ENCODE peak calls at places on chromosomes 5 and 9, in seven cellular contexts. One of them, this sample, is unnamed.

GRCh38 chr5:14110680-14111079 is 32.5 kb upstream of the TRIO start:
- DNase-seq in glutamatergic neuron: no peak
- DNase-seq in mucosa of descending colon: no peak
- DNase-seq in left ventricle myocardium inferior: no peak
- DNase-seq in NB4: no peak
- DNase-seq in cardiac fibroblast: peak; percentile 93
- DNase-seq in sigmoid colon: no peak
- DNase-seq in this sample: no peak

GRCh38 chr9:71519098-71519497 is 249.2 kb downstream of the CEMIP2 start:
- DNase-seq in NB4: no peak
- DNase-seq in sigmoid colon: no peak
- DNase-seq in glutamatergic neuron: no peak
- DNase-seq in mucosa of descending colon: no peak
- DNase-seq in left ventricle myocardium inferior: no peak
- DNase-seq in cardiac fibroblast: no peak
- DNase-seq in this sample: no peak

GRCh38 chr5:1524481-1524798 is 680 bp upstream of the LPCAT1 start:
- DNase-seq in NB4: no peak
- DNase-seq in cardiac fibroblast: no peak
- DNase-seq in left ventricle myocardium inferior: no peak
- DNase-seq in glutamatergic neuron: no peak
- DNase-seq in sigmoid colon: peak; percentile 64
- DNase-seq in mucosa of descending colon: peak; percentile 11
- DNase-seq in this sample: no peak

GRCh38 chr5:143551765-143552164 is 148.3 kb upstream of the NR3C1 start:
- DNase-seq in mucosa of descending colon: no peak
- DNase-seq in NB4: no peak
- DNase-seq in sigmoid colon: no peak
- DNase-seq in glutamatergic neuron: no peak
- DNase-seq in cardiac fibroblast: no peak
- DNase-seq in left ventricle myocardium inferior: no peak
- DNase-seq in this sample: no peak

GRCh38 chr5:43623048-43623447 is 20.1 kb downstream of the NNT start:
- DNase-seq in mucosa of descending colon: no peak
- DNase-seq in NB4: no peak
- DNase-seq in cardiac fibroblast: no peak
- DNase-seq in glutamatergic neuron: no peak
- DNase-seq in left ventricle myocardium inferior: no peak
- DNase-seq in sigmoid colon: no peak
- DNase-seq in this sample: no peak

GRCh38 chr5:57878301-57878722 is 395.7 kb upstream of the ACTBL2 start:
- DNase-seq in glutamatergic neuron: no peak
- DNase-seq in mucosa of descending colon: no peak
- DNase-seq in NB4: no peak
- DNase-seq in sigmoid colon: no peak
- DNase-seq in left ventricle myocardium inferior: no peak
- DNase-seq in cardiac fibroblast: no peak
- DNase-seq in this sample: no peak

GRCh38 chr5:94240616-94241287 is 377.7 kb downstream of the KIAA0825 start:
- DNase-seq in sigmoid colon: no peak
- DNase-seq in left ventricle myocardium inferior: no peak
- DNase-seq in mucosa of descending colon: no peak
- DNase-seq in glutamatergic neuron: no peak
- DNase-seq in cardiac fibroblast: peak; percentile 48
- DNase-seq in NB4: no peak
- DNase-seq in this sample: no peak

GRCh38 chr5:16593630-16594029 is 23.2 kb downstream of the RETREG1 start:
- DNase-seq in left ventricle myocardium inferior: no peak
- DNase-seq in NB4: no peak
- DNase-seq in glutamatergic neuron: no peak
- DNase-seq in sigmoid colon: no peak
- DNase-seq in cardiac fibroblast: peak; percentile 22
- DNase-seq in mucosa of descending colon: no peak
- DNase-seq in this sample: peak; percentile 21

GRCh38 chr5:113050606-113051391 is 74.2 kb downstream of the DCP2 start:
- DNase-seq in mucosa of descending colon: no peak
- DNase-seq in NB4: no peak
- DNase-seq in cardiac fibroblast: peak; percentile 89
- DNase-seq in sigmoid colon: no peak
- DNase-seq in glutamatergic neuron: no peak
- DNase-seq in left ventricle myocardium inferior: no peak
- DNase-seq in this sample: no peak

GRCh38 chr9:2291980-2292704 is 277.0 kb downstream of the SMARCA2 start:
- DNase-seq in sigmoid colon: no peak
- DNase-seq in cardiac fibroblast: peak; percentile 54
- DNase-seq in NB4: no peak
- DNase-seq in left ventricle myocardium inferior: no peak
- DNase-seq in glutamatergic neuron: no peak
- DNase-seq in mucosa of descending colon: peak; percentile 19
- DNase-seq in this sample: no peak

GRCh38 chr5:159038907-159039306 is 60.8 kb downstream of the EBF1 start:
- DNase-seq in left ventricle myocardium inferior: no peak
- DNase-seq in mucosa of descending colon: no peak
- DNase-seq in NB4: no peak
- DNase-seq in cardiac fibroblast: peak; percentile 91
- DNase-seq in glutamatergic neuron: no peak
- DNase-seq in sigmoid colon: no peak
- DNase-seq in this sample: no peak

GRCh38 chr9:98962861-98963260 is 19.2 kb downstream of the COL15A1 start:
- DNase-seq in glutamatergic neuron: no peak
- DNase-seq in mucosa of descending colon: no peak
- DNase-seq in NB4: no peak
- DNase-seq in sigmoid colon: no peak
- DNase-seq in cardiac fibroblast: no peak
- DNase-seq in left ventricle myocardium inferior: no peak
- DNase-seq in this sample: no peak

GRCh38 chr5:79824444-79824843 is 134.8 kb downstream of the CMYA5 start:
- DNase-seq in mucosa of descending colon: no peak
- DNase-seq in glutamatergic neuron: no peak
- DNase-seq in NB4: no peak
- DNase-seq in sigmoid colon: no peak
- DNase-seq in left ventricle myocardium inferior: no peak
- DNase-seq in cardiac fibroblast: no peak
- DNase-seq in this sample: no peak

GRCh38 chr9:117715411-117715989 is 11.3 kb downstream of the TLR4 start:
- DNase-seq in cardiac fibroblast: peak; percentile 60
- DNase-seq in sigmoid colon: no peak
- DNase-seq in NB4: peak; percentile 37
- DNase-seq in glutamatergic neuron: no peak
- DNase-seq in mucosa of descending colon: no peak
- DNase-seq in left ventricle myocardium inferior: no peak
- DNase-seq in this sample: no peak

GRCh38 chr5:127442085-127442484 is 75.4 kb upstream of the PRRC1 start:
- DNase-seq in cardiac fibroblast: peak; percentile 55
- DNase-seq in sigmoid colon: no peak
- DNase-seq in left ventricle myocardium inferior: no peak
- DNase-seq in NB4: peak; percentile 21
- DNase-seq in mucosa of descending colon: no peak
- DNase-seq in glutamatergic neuron: no peak
- DNase-seq in this sample: no peak

GRCh38 chr5:123125953-123126352 is 36.9 kb downstream of the PRDM6 start:
- DNase-seq in cardiac fibroblast: peak; percentile 63
- DNase-seq in glutamatergic neuron: no peak
- DNase-seq in mucosa of descending colon: no peak
- DNase-seq in left ventricle myocardium inferior: no peak
- DNase-seq in NB4: peak; percentile 7
- DNase-seq in sigmoid colon: no peak
- DNase-seq in this sample: no peak

GRCh38 chr9:13088734-13089427 is 190.6 kb downstream of the MPDZ start:
- DNase-seq in sigmoid colon: no peak
- DNase-seq in NB4: peak; percentile 72
- DNase-seq in cardiac fibroblast: peak; percentile 77
- DNase-seq in mucosa of descending colon: peak; percentile 29
- DNase-seq in left ventricle myocardium inferior: no peak
- DNase-seq in glutamatergic neuron: peak; percentile 32
- DNase-seq in this sample: no peak

GRCh38 chr5:148912714-148913398 is 86.4 kb downstream of the ADRB2 start:
- DNase-seq in glutamatergic neuron: no peak
- DNase-seq in left ventricle myocardium inferior: no peak
- DNase-seq in NB4: no peak
- DNase-seq in sigmoid colon: no peak
- DNase-seq in cardiac fibroblast: peak; percentile 94
- DNase-seq in mucosa of descending colon: no peak
- DNase-seq in this sample: no peak

GRCh38 chr5:171454549-171454948 is 35.1 kb downstream of the FGF18 start:
- DNase-seq in left ventricle myocardium inferior: no peak
- DNase-seq in mucosa of descending colon: no peak
- DNase-seq in cardiac fibroblast: no peak
- DNase-seq in glutamatergic neuron: no peak
- DNase-seq in NB4: no peak
- DNase-seq in sigmoid colon: no peak
- DNase-seq in this sample: no peak

GRCh38 chr5:109479260-109479860 is 69.6 kb upstream of the PJA2 start:
- DNase-seq in sigmoid colon: no peak
- DNase-seq in cardiac fibroblast: peak; percentile 54
- DNase-seq in glutamatergic neuron: no peak
- DNase-seq in NB4: peak; percentile 20
- DNase-seq in mucosa of descending colon: no peak
- DNase-seq in left ventricle myocardium inferior: no peak
- DNase-seq in this sample: no peak

GRCh38 chr9:16092627-16093091 is 539.8 kb downstream of the CCDC171 start:
- DNase-seq in glutamatergic neuron: no peak
- DNase-seq in left ventricle myocardium inferior: peak; percentile 34
- DNase-seq in NB4: no peak
- DNase-seq in mucosa of descending colon: no peak
- DNase-seq in sigmoid colon: no peak
- DNase-seq in cardiac fibroblast: peak; percentile 38
- DNase-seq in this sample: no peak

GRCh38 chr9:98533132-98533531 is 175.6 kb downstream of the GABBR2 start:
- DNase-seq in glutamatergic neuron: no peak
- DNase-seq in NB4: no peak
- DNase-seq in cardiac fibroblast: no peak
- DNase-seq in left ventricle myocardium inferior: no peak
- DNase-seq in mucosa of descending colon: no peak
- DNase-seq in sigmoid colon: no peak
- DNase-seq in this sample: no peak

GRCh38 chr9:127485995-127486394 is 34.7 kb downstream of the LRSAM1 start:
- DNase-seq in cardiac fibroblast: no peak
- DNase-seq in mucosa of descending colon: no peak
- DNase-seq in NB4: no peak
- DNase-seq in glutamatergic neuron: no peak
- DNase-seq in sigmoid colon: no peak
- DNase-seq in left ventricle myocardium inferior: no peak
- DNase-seq in this sample: no peak
- TF ChIP-seq CTCF in cardiac fibroblast: no peak
- TF ChIP-seq CTCF in mucosa of descending colon: no peak
- TF ChIP-seq CTCF in NB4: no peak
- TF ChIP-seq CTCF in glutamatergic neuron: no peak
- TF ChIP-seq CTCF in sigmoid colon: no peak
- TF ChIP-seq CTCF in left ventricle myocardium inferior: no peak
- TF ChIP-seq CTCF in this sample: no peak

GRCh38 chr5:66807743-66808142 is 211.6 kb downstream of the MAST4 start:
- DNase-seq in glutamatergic neuron: no peak
- DNase-seq in NB4: peak; percentile 2
- DNase-seq in cardiac fibroblast: peak; percentile 77
- DNase-seq in sigmoid colon: no peak
- DNase-seq in left ventricle myocardium inferior: no peak
- DNase-seq in mucosa of descending colon: peak; percentile 38
- DNase-seq in this sample: no peak
- TF ChIP-seq CTCF in glutamatergic neuron: no peak
- TF ChIP-seq CTCF in NB4: no peak
- TF ChIP-seq CTCF in cardiac fibroblast: peak; percentile 63
- TF ChIP-seq CTCF in sigmoid colon: no peak
- TF ChIP-seq CTCF in left ventricle myocardium inferior: peak; percentile 54
- TF ChIP-seq CTCF in mucosa of descending colon: no peak
- TF ChIP-seq CTCF in this sample: peak; percentile 52

GRCh38 chr5:125412051-125412560 is 665.7 kb upstream of the ZNF608 start:
- DNase-seq in mucosa of descending colon: peak; percentile 33
- DNase-seq in left ventricle myocardium inferior: no peak
- DNase-seq in cardiac fibroblast: peak; percentile 45
- DNase-seq in sigmoid colon: peak; percentile 59
- DNase-seq in glutamatergic neuron: no peak
- DNase-seq in NB4: no peak
- DNase-seq in this sample: no peak
- TF ChIP-seq CTCF in mucosa of descending colon: no peak
- TF ChIP-seq CTCF in left ventricle myocardium inferior: no peak
- TF ChIP-seq CTCF in cardiac fibroblast: peak; percentile 12
- TF ChIP-seq CTCF in sigmoid colon: no peak
- TF ChIP-seq CTCF in glutamatergic neuron: peak; percentile 20
- TF ChIP-seq CTCF in NB4: no peak
- TF ChIP-seq CTCF in this sample: no peak

GRCh38 chr5:5919411-5919810 is 458.9 kb downstream of the MED10 start:
- DNase-seq in NB4: no peak
- DNase-seq in sigmoid colon: no peak
- DNase-seq in cardiac fibroblast: no peak
- DNase-seq in mucosa of descending colon: no peak
- DNase-seq in glutamatergic neuron: no peak
- DNase-seq in left ventricle myocardium inferior: no peak
- DNase-seq in this sample: no peak
- TF ChIP-seq CTCF in NB4: no peak
- TF ChIP-seq CTCF in sigmoid colon: no peak
- TF ChIP-seq CTCF in cardiac fibroblast: no peak
- TF ChIP-seq CTCF in mucosa of descending colon: no peak
- TF ChIP-seq CTCF in glutamatergic neuron: no peak
- TF ChIP-seq CTCF in left ventricle myocardium inferior: no peak
- TF ChIP-seq CTCF in this sample: no peak

GRCh38 chr5:160118349-160119141 is 705 bp downstream of the PWWP2A start:
- DNase-seq in mucosa of descending colon: peak; percentile 52
- DNase-seq in left ventricle myocardium inferior: peak; percentile 52
- DNase-seq in glutamatergic neuron: peak; percentile 46
- DNase-seq in cardiac fibroblast: peak; percentile 17
- DNase-seq in NB4: peak; percentile 64
- DNase-seq in sigmoid colon: peak; percentile 85
- DNase-seq in this sample: peak; percentile 86

GRCh38 chr5:160116991-160117390 is 2.3 kb downstream of the PWWP2A start:
- DNase-seq in NB4: no peak
- DNase-seq in cardiac fibroblast: no peak
- DNase-seq in left ventricle myocardium inferior: no peak
- DNase-seq in sigmoid colon: peak; percentile 28
- DNase-seq in mucosa of descending colon: no peak
- DNase-seq in glutamatergic neuron: no peak
- DNase-seq in this sample: no peak

GRCh38 chr5:160119142-160119904 is at the start of gene PWWP2A:
- DNase-seq in cardiac fibroblast: peak; percentile 100
- DNase-seq in NB4: peak; percentile 100
- DNase-seq in sigmoid colon: peak; percentile 100
- DNase-seq in glutamatergic neuron: peak; percentile 95
- DNase-seq in mucosa of descending colon: peak; percentile 99
- DNase-seq in left ventricle myocardium inferior: peak; percentile 98
- DNase-seq in this sample: peak; percentile 99

GRCh38 chr5:160119905-160120266 is 636 bp upstream of the PWWP2A start:
- DNase-seq in sigmoid colon: no peak
- DNase-seq in mucosa of descending colon: no peak
- DNase-seq in cardiac fibroblast: no peak
- DNase-seq in glutamatergic neuron: no peak
- DNase-seq in NB4: no peak
- DNase-seq in left ventricle myocardium inferior: no peak
- DNase-seq in this sample: no peak
- TF ChIP-seq CTCF in sigmoid colon: no peak
- TF ChIP-seq CTCF in mucosa of descending colon: no peak
- TF ChIP-seq CTCF in cardiac fibroblast: no peak
- TF ChIP-seq CTCF in glutamatergic neuron: no peak
- TF ChIP-seq CTCF in NB4: no peak
- TF ChIP-seq CTCF in left ventricle myocardium inferior: peak; percentile 49
- TF ChIP-seq CTCF in this sample: peak; percentile 31